ENCODE peak calls at places on chromosomes 6 and 20, in four cellular contexts. G, V, Q and W are unnamed samples.

GRCh38 chr6:80962382-80962781 is 790.1 kb downstream of the TENT5A start:
- DNase-seq in G (no peak), V (no peak), Q (no peak), W (no peak)

GRCh38 chr6:36099872-36100483 is 30.3 kb upstream of the MAPK13 start:
- DNase-seq in G (no peak), V (no peak), Q (no peak), W (no peak)

GRCh38 chr20:63106108-63106764 is 99.5 kb upstream of the BHLHE23 start:
- DNase-seq in G (peak), V (peak), Q (no peak), W (no peak)

GRCh38 chr6:1815827-1816452 is 206.2 kb downstream of the FOXC1 start:
- DNase-seq in G (no peak), V (no peak), Q (no peak), W (no peak)

GRCh38 chr20:57638173-57638894 is 18.1 kb upstream of the ZBP1 start:
- DNase-seq in G (no peak), V (no peak), Q (no peak), W (peak)

GRCh38 chr20:10925767-10926166 is 252.0 kb upstream of the JAG1 start:
- DNase-seq in G (no peak), V (no peak), Q (no peak), W (no peak)

GRCh38 chr6:80165143-80165542 is 58.7 kb downstream of the BCKDHB start:
- DNase-seq in G (no peak), V (peak), Q (no peak), W (no peak)

GRCh38 chr20:35618372-35619131 is 2.9 kb downstream of the SPAG4 start:
- DNase-seq in G (no peak), V (no peak), Q (no peak), W (no peak)

GRCh38 chr6:22053385-22053997 is 243.3 kb downstream of the PRL start:
- DNase-seq in G (no peak), V (no peak), Q (no peak), W (no peak)

GRCh38 chr20:31808481-31808880 is 10.7 kb upstream of the MYLK2 start:
- DNase-seq in G (no peak), V (no peak), Q (no peak), W (no peak)

GRCh38 chr20:57663241-57663640 is 43.0 kb upstream of the ZBP1 start:
- DNase-seq in G (peak), V (no peak), Q (no peak), W (no peak)

GRCh38 chr20:4795394-4795793 is 73.7 kb downstream of the PRND start:
- DNase-seq in G (no peak), V (peak), Q (no peak), W (peak)

GRCh38 chr6:38432479-38432878 is 207.2 kb downstream of the BTBD9 start:
- DNase-seq in G (no peak), V (no peak), Q (no peak), W (no peak)

GRCh38 chr6:151440498-151440897 is 11.4 kb downstream of the RMND1 start:
- DNase-seq in G (no peak), V (no peak), Q (no peak), W (no peak)

GRCh38 chr6:112665815-112666214 is 318.7 kb downstream of the RFPL4B start:
- DNase-seq in G (no peak), V (peak), Q (no peak), W (no peak)

GRCh38 chr6:116101298-116101718 is 655 bp downstream of the NT5DC1 start:
- DNase-seq in G (peak), V (no peak), Q (no peak), W (no peak)

GRCh38 chr6:63690210-63690609 is 54.6 kb downstream of the PHF3 start:
- DNase-seq in G (no peak), V (no peak), Q (no peak), W (no peak)

GRCh38 chr6:9831783-9832182 is 583.1 kb downstream of the TFAP2A start:
- DNase-seq in G (no peak), V (no peak), Q (no peak), W (no peak)

GRCh38 chr6:104182811-104183210 is 676.9 kb downstream of the HACE1 start:
- DNase-seq in G (no peak), V (no peak), Q (no peak), W (no peak)

GRCh38 chr6:157235600-157236039 is 87.7 kb downstream of the TMEM242 start:
- DNase-seq in G (peak), V (peak), Q (no peak), W (no peak)

GRCh38 chr20:11995750-11996567 is 78.3 kb downstream of the BTBD3 start:
- DNase-seq in G (no peak), V (no peak), Q (no peak), W (no peak)

GRCh38 chr6:45192556-45192955 is 135.6 kb upstream of the RUNX2 start:
- DNase-seq in G (no peak), V (no peak), Q (no peak), W (peak)